ENCODE peak calls at places on chromosomes 7 and 10, in ten cellular contexts. T is colonic mucosa, P is lower lobe of right lung, X is IMR-90, D is HCT116, O is ascending aorta, I is fibroblast of lung, N is tibial nerve, H is mammary epithelial cell, S is spleen. Q is an unnamed sample. For H3K36me3, the result is how much of the 10 kb centered on the place peaks cover.

GRCh38 chr7:138755831-138756590 is 41.8 kb upstream of the TMEM213 start:
- DNase-seq in P (no peak), H (peak), D (no peak), X (no peak), N (no peak), S (no peak), T (no peak), I (peak), O (no peak), Q (no peak)

GRCh38 chr7:132406039-132406438 is 170.2 kb downstream of the PLXNA4 start:
- DNase-seq in I (peak), O (no peak), N (no peak), H (no peak), X (no peak), S (no peak), D (no peak), T (no peak), P (no peak), Q (no peak)

GRCh38 chr10:43671659-43672555 is 23.2 kb upstream of the ZNF32 start:
- DNase-seq in S (no peak), I (peak), X (peak), H (peak), P (no peak), D (peak), N (no peak), T (peak), O (no peak), Q (no peak)

GRCh38 chr7:76216683-76217082 is 15.0 kb downstream of the SRRM3 start:
- DNase-seq in I (no peak), X (no peak), N (no peak), O (no peak), P (no peak), H (no peak), T (no peak), D (no peak), S (no peak), Q (no peak)

GRCh38 chr10:129707406-129708388 is 240.7 kb downstream of the MGMT start:
- DNase-seq in X (peak), H (no peak), T (no peak), N (no peak), P (no peak), D (no peak), I (peak), O (no peak), S (peak), Q (no peak)

GRCh38 chr7:99339595-99339994 is 13.9 kb downstream of the ARPC1A start:
- DNase-seq in P (no peak), S (no peak), N (no peak), D (no peak), O (no peak), H (no peak), T (no peak), X (no peak), I (no peak), Q (no peak)

GRCh38 chr7:50533849-50534248 is 31.4 kb downstream of the DDC start:
- DNase-seq in P (no peak), N (no peak), S (no peak), T (peak), I (no peak), X (no peak), D (no peak), O (no peak), H (no peak), Q (no peak)

GRCh38 chr10:113420057-113420732 is 132.7 kb upstream of the HABP2 start:
- DNase-seq in D (no peak), T (no peak), N (no peak), O (no peak), P (no peak), I (no peak), H (no peak), S (no peak), X (no peak), Q (no peak)

GRCh38 chr7:50369408-50370026 is 65.0 kb downstream of the IKZF1 start:
- DNase-seq in P (no peak), I (no peak), S (no peak), X (no peak), D (peak), H (peak), N (no peak), T (no peak), O (no peak), Q (no peak)

GRCh38 chr7:31767686-31768358 is 80.8 kb downstream of the PPP1R17 start:
- DNase-seq in H (no peak), T (no peak), P (no peak), X (no peak), N (no peak), I (no peak), S (no peak), O (no peak), D (no peak), Q (no peak)

GRCh38 chr10:8050561-8051108 is 3.9 kb upstream of the GATA3 start:
- DNase-seq in P (no peak), H (peak), O (no peak), S (no peak), T (no peak), I (peak), N (no peak), X (peak), D (no peak), Q (no peak)

GRCh38 chr10:13750299-13751190 is 163.8 kb downstream of the PRPF18 start:
- DNase-seq in N (no peak), P (no peak), D (no peak), X (no peak), I (no peak), O (no peak), T (no peak), H (no peak), S (no peak), Q (no peak)

GRCh38 chr10:132467464-132468149 is 70.0 kb upstream of the INPP5A start:
- DNase-seq in I (no peak), H (no peak), T (peak), X (no peak), N (no peak), O (no peak), S (peak), P (peak), D (no peak), Q (no peak)

GRCh38 chr7:115099906-115100305 is 178.0 kb downstream of the MDFIC start:
- DNase-seq in S (no peak), X (peak), H (peak), P (no peak), T (no peak), N (no peak), I (peak), O (no peak), D (no peak), Q (no peak)

GRCh38 chr7:147556317-147556716 is 1034.2 kb upstream of the C7orf33 start:
- DNase-seq in D (no peak), H (no peak), N (no peak), X (no peak), S (no peak), I (no peak), P (no peak), T (no peak), O (no peak), Q (no peak)

GRCh38 chr7:130369110-130369711 is 11.1 kb upstream of the CPA1 start:
- DNase-seq in P (no peak), H (no peak), N (no peak), D (no peak), I (peak), X (peak), O (no peak), S (peak), T (no peak), Q (no peak)

GRCh38 chr7:112129655-112130323 is 76.4 kb downstream of the DOCK4 start:
- DNase-seq in I (no peak), P (peak), S (no peak), O (no peak), X (no peak), T (no peak), H (peak), N (no peak), D (no peak), Q (no peak)

GRCh38 chr10:124646483-124647352 is 97.5 kb downstream of the FAM53B start:
- DNase-seq in N (peak), P (peak), O (peak), X (peak), T (peak), S (peak), D (no peak), I (peak), H (no peak), Q (peak)

GRCh38 chr10:76185476-76186255 is 754.2 kb downstream of the LRMDA start:
- DNase-seq in S (no peak), O (no peak), D (no peak), N (no peak), H (no peak), I (no peak), P (no peak), T (no peak), X (no peak), Q (no peak)

GRCh38 chr10:8404721-8405120 is 350.2 kb downstream of the GATA3 start:
- DNase-seq in O (no peak), S (no peak), P (no peak), X (no peak), T (no peak), H (peak), I (peak), N (no peak), D (no peak), Q (no peak)

GRCh38 chr10:3460420-3461128 is 288.0 kb upstream of the PITRM1 start:
- DNase-seq in I (no peak), H (no peak), N (no peak), P (no peak), S (no peak), D (no peak), T (no peak), O (no peak), X (no peak), Q (no peak)

GRCh38 chr10:90136731-90137316 is 435.4 kb downstream of the KIF20B start:
- DNase-seq in N (no peak), D (peak), P (no peak), S (no peak), X (peak), I (peak), O (no peak), T (no peak), H (no peak), Q (no peak)

GRCh38 chr7:3065724-3066143 is 22.1 kb upstream of the CARD11 start:
- DNase-seq in D (peak), N (no peak), S (peak), H (no peak), O (no peak), P (peak), T (peak), I (peak), X (peak), Q (no peak)

GRCh38 chr10:88039496-88040200 is 176.2 kb downstream of the PTEN start:
- DNase-seq in P (no peak), X (peak), D (no peak), I (peak), H (peak), T (no peak), S (no peak), O (no peak), N (no peak), Q (no peak)

GRCh38 chr10:53702489-53702888 is 929.9 kb upstream of the MBL2 start:
- DNase-seq in N (no peak), X (no peak), D (no peak), H (no peak), T (no peak), O (no peak), S (no peak), I (no peak), P (no peak), Q (no peak)

GRCh38 chr7:41065663-41066062 is 637.2 kb downstream of the INHBA start:
- DNase-seq in S (no peak), O (no peak), N (no peak), T (peak), D (no peak), I (no peak), H (peak), P (no peak), X (no peak), Q (no peak)

GRCh38 chr7:69599879-69600764 is 1.8 kb downstream of the AUTS2 start:
- DNase-seq in N (no peak), D (no peak), S (peak), I (peak), P (no peak), O (no peak), X (no peak), H (no peak), T (peak), Q (no peak)

GRCh38 chr10:19904202-19904661 is 88.0 kb downstream of the PLXDC2 start:
- DNase-seq in N (no peak), T (no peak), O (no peak), S (no peak), P (no peak), D (no peak), X (peak), I (peak), H (peak), Q (no peak)

GRCh38 chr10:43196131-43196980 is 58.1 kb downstream of the CSGALNACT2 start:
- DNase-seq in O (no peak), H (no peak), T (no peak), D (no peak), X (no peak), S (peak), P (peak), N (no peak), I (no peak), Q (no peak)

GRCh38 chr10:133091316-133091715 is 3.6 kb downstream of the ADGRA1 start:
- DNase-seq in P (no peak), X (no peak), T (no peak), S (no peak), H (no peak), N (no peak), D (no peak), I (no peak), O (no peak), Q (no peak)

GRCh38 chr10:69383485-69384089 is 33.1 kb downstream of the TACR2 start:
- DNase-seq in D (no peak), T (no peak), N (no peak), O (no peak), I (peak), P (no peak), S (no peak), X (peak), H (no peak), Q (peak)
- TF ChIP-seq CTCF in D (no peak), T (no peak), N (no peak), O (no peak), I (peak), P (peak), S (no peak), X (peak), H (peak), Q (peak)

DNA sequence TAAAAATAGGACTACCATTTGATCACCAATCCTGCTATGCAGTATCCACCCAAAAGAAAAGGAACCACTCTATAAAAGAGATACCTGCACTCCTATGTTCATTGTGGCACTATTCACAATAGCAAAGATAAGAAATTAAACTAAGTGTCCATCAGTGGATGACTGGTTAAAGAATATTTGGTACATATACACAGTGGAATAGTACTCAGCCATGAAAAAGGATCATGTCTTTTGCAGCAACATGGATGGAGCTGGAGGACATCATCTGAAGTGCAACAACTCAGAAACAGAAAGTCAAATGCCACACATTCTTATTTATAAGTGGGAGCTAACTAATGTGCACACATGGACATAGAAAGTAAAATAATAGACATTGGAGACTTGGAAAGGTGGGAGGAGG is 116.4 kb downstream of the PFKFB3 start:
- DNase-seq in O (no peak), I (no peak), P (no peak), D (no peak), S (no peak), H (no peak), X (no peak), T (no peak), N (no peak), Q (no peak)
- H3K36me3 ChIP-seq in O (under half), I (under half), P (under half), D (under half), S (under half), H (under half), X (under half), T (under half), N (under half), Q (under half)

DNA sequence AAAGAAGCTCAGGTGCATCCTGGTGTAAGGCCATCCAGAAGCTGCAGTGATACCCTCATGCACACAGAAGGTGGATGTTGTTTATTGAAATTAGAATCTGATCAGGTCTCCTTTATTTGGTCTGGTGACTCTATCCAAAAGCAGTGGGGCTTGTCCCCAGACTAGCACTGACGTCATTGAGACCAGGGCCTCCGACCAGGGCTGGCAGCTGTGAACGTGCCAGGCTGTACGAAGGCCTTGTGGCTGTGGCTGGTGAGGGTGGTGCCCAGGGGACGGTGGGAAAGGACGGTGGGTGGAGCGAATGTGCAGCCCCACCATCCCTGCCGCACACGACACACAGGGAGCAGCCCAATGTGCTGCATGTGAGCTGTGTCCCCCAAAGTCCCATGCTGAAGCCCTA is 160.0 kb downstream of the ADARB2 start:
- DNase-seq in X (no peak), P (no peak), D (no peak), T (no peak), I (no peak), N (no peak), H (no peak), O (no peak), S (peak), Q (no peak)
- H3K4me3 ChIP-seq in X (no peak), P (no peak), D (no peak), T (no peak), I (no peak), N (no peak), H (no peak), O (no peak), S (no peak), Q (no peak)

GRCh38 chr10:73413528-73414229 is at the start of gene ANXA7:
- DNase-seq in X (peak), T (peak), D (peak), S (peak), H (peak), O (peak), N (peak), P (peak), I (peak), Q (peak)
- TF ChIP-seq CTCF in X (peak), T (peak), D (peak), S (peak), H (peak), O (no peak), N (peak), P (peak), I (peak), Q (peak)

DNA sequence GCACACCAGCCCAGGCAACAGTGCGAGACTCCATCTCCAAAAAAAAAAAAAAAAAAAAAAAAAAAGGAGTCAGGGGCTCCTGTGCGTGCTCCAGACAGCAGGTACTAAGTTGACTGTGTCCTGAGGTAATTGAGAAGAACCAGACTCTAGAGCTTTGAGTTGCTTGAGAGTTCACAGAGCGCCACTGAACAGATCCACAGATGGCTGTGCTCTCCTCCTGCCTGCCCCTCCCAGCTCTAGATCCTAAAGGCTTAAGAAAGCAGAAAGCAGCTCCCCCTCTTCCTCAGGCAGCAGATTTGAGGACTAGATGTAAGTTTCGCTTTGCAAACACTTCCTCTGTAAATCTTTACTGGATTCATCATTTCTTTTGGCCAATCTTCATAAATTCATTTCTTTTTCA is 38.7 kb downstream of the SHH start:
- DNase-seq in O (no peak), H (no peak), N (no peak), P (no peak), T (no peak), D (no peak), X (no peak), S (no peak), I (no peak), Q (no peak)
- H3K36me3 ChIP-seq in O (half or more), H (under half), N (half or more), P (half or more), T (under half), D (under half), X (under half), S (half or more), I (under half), Q (under half)

DNA sequence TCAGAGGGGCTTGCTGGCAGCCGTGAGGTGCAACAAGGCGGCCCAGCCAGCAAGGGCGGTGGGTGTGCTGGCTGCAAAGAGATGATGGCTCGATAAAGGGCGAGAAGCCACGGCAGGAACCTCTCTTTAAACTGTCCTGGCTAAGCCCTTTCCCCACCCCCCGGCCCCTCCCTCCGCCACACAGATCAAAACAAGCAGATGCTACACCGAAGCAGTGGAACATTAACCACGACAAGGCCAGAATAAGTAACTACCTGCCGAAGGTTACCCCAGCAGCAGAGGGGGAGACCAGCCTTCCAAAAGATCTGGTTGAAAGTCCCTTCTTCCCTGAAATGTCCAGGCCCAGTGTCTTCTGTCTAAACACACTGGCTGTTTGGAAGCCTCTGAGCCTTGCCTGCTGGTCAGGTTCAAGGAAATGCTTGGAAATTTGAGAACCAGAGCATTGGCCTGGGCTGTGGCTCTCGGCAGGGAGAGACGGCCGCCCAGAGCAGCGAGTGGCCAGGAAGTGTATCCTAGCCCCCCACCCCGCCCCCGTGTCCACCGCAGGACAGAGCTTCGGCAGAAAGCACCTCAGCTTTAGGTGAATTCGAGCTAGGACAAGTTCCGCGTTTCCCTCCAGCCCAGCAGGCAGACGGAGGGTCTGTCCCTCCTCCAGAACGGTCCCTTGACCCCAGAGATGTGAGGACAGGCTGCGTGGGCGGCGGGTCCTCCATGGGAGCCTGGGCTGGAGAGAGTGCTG is 2.1 kb downstream of the FAM20C start:
- DNase-seq in D (no peak), P (no peak), X (peak), H (no peak), S (no peak), I (peak), N (no peak), T (peak), O (no peak), Q (no peak)
- H3K4me3 ChIP-seq in D (peak), P (peak), X (peak), H (peak), S (peak), I (peak), N (peak), T (peak), O (peak), Q (peak)

GRCh38 chr10:128574616-128575210 is 448.5 kb upstream of the MKI67 start:
- DNase-seq in N (no peak), O (no peak), H (no peak), D (no peak), P (no peak), I (no peak), S (no peak), X (no peak), T (no peak), Q (no peak)

GRCh38 chr10:128573236-128573800 is 447.1 kb upstream of the MKI67 start:
- DNase-seq in P (no peak), D (no peak), T (no peak), X (no peak), I (no peak), O (no peak), S (no peak), N (no peak), H (no peak), Q (no peak)

GRCh38 chr10:128571745-128572144 is 445.5 kb upstream of the MKI67 start:
- DNase-seq in O (no peak), P (no peak), X (no peak), T (no peak), S (no peak), I (no peak), N (no peak), H (no peak), D (no peak), Q (no peak)

GRCh38 chr10:128572696-128573095 is 446.5 kb upstream of the MKI67 start:
- DNase-seq in I (no peak), H (no peak), O (no peak), S (no peak), D (no peak), X (no peak), N (no peak), P (no peak), T (no peak), Q (no peak)

GRCh38 chr10:128573936-128574335 is 447.7 kb upstream of the MKI67 start:
- DNase-seq in H (no peak), O (no peak), I (no peak), N (no peak), D (no peak), S (no peak), X (no peak), T (no peak), P (no peak), Q (no peak)
- TF ChIP-seq CTCF in H (no peak), O (no peak), I (no peak), N (no peak), D (no peak), S (no peak), X (no peak), T (no peak), P (no peak), Q (no peak)